ENCODE peak calls at places on chromosomes 3 and 15, in four cellular contexts. One of them, this sample, is unnamed.
A peak's percentile ranks its signal among the peaks of the same experiment; 100 is the strongest.

GRCh38 chr3:72821170-72821781 is 27.0 kb downstream of the SHQ1 start:
- DNase-seq in fibroblast of the aortic adventitia: no peak
- DNase-seq in transverse colon: peak; percentile 64
- DNase-seq in HFF-Myc: no peak
- DNase-seq in this sample: no peak

GRCh38 chr3:42216820-42217416 is 49.1 kb downstream of the CCK start:
- DNase-seq in fibroblast of the aortic adventitia: no peak
- DNase-seq in transverse colon: no peak
- DNase-seq in HFF-Myc: no peak
- DNase-seq in this sample: no peak

GRCh38 chr15:67183443-67184169 is 70.9 kb downstream of the AAGAB start:
- DNase-seq in fibroblast of the aortic adventitia: peak; percentile 92
- DNase-seq in transverse colon: no peak
- DNase-seq in HFF-Myc: no peak
- DNase-seq in this sample: no peak

GRCh38 chr3:25589104-25589782 is 75.5 kb downstream of the TOP2B start:
- DNase-seq in fibroblast of the aortic adventitia: no peak
- DNase-seq in transverse colon: no peak
- DNase-seq in HFF-Myc: no peak
- DNase-seq in this sample: no peak

GRCh38 chr3:39814007-39814406 is 4.6 kb downstream of the MYRIP start:
- DNase-seq in fibroblast of the aortic adventitia: peak; percentile 94
- DNase-seq in transverse colon: no peak
- DNase-seq in HFF-Myc: no peak
- DNase-seq in this sample: no peak

GRCh38 chr3:124834723-124835718 is 52.1 kb downstream of the ITGB5 start:
- DNase-seq in fibroblast of the aortic adventitia: no peak
- DNase-seq in transverse colon: peak; percentile 75
- DNase-seq in HFF-Myc: peak; percentile 45
- DNase-seq in this sample: peak; percentile 90

GRCh38 chr15:60358935-60359672 is 38.7 kb downstream of the ANXA2 start:
- DNase-seq in fibroblast of the aortic adventitia: peak; percentile 85
- DNase-seq in transverse colon: no peak
- DNase-seq in HFF-Myc: no peak
- DNase-seq in this sample: no peak

GRCh38 chr3:126986001-126986400 is 3.1 kb downstream of the PLXNA1 start:
- DNase-seq in fibroblast of the aortic adventitia: peak; percentile 40
- DNase-seq in transverse colon: no peak
- DNase-seq in HFF-Myc: no peak
- DNase-seq in this sample: no peak

GRCh38 chr3:67402873-67403272 is 251.5 kb downstream of the SUCLG2 start:
- DNase-seq in fibroblast of the aortic adventitia: no peak
- DNase-seq in transverse colon: no peak
- DNase-seq in HFF-Myc: no peak
- DNase-seq in this sample: no peak

GRCh38 chr3:28476194-28476593 is 127.6 kb upstream of the AZI2 start:
- DNase-seq in fibroblast of the aortic adventitia: peak; percentile 69
- DNase-seq in transverse colon: no peak
- DNase-seq in HFF-Myc: peak; percentile 5
- DNase-seq in this sample: peak; percentile 33

GRCh38 chr15:34812369-34812768 is 17.0 kb upstream of the ACTC1 start:
- DNase-seq in fibroblast of the aortic adventitia: peak; percentile 41
- DNase-seq in transverse colon: no peak
- DNase-seq in HFF-Myc: no peak
- DNase-seq in this sample: no peak

GRCh38 chr15:81473946-81474345 is 99.9 kb upstream of the TMC3 start:
- DNase-seq in fibroblast of the aortic adventitia: no peak
- DNase-seq in transverse colon: no peak
- DNase-seq in HFF-Myc: no peak
- DNase-seq in this sample: no peak

GRCh38 chr3:63303238-63303637 is 25.1 kb downstream of the SYNPR start:
- DNase-seq in fibroblast of the aortic adventitia: no peak
- DNase-seq in transverse colon: no peak
- DNase-seq in HFF-Myc: no peak
- DNase-seq in this sample: no peak

GRCh38 chr3:184040010-184040409 is 8.5 kb downstream of the HTR3D start:
- DNase-seq in fibroblast of the aortic adventitia: peak; percentile 24
- DNase-seq in transverse colon: no peak
- DNase-seq in HFF-Myc: no peak
- DNase-seq in this sample: no peak

GRCh38 chr15:61659571-61660190 is 400.6 kb downstream of the VPS13C start:
- DNase-seq in fibroblast of the aortic adventitia: no peak
- DNase-seq in transverse colon: no peak
- DNase-seq in HFF-Myc: no peak
- DNase-seq in this sample: no peak

GRCh38 chr15:101120473-101120872 is 131.4 kb downstream of the CHSY1 start:
- DNase-seq in fibroblast of the aortic adventitia: no peak
- DNase-seq in transverse colon: no peak
- DNase-seq in HFF-Myc: no peak
- DNase-seq in this sample: no peak

GRCh38 chr15:98840010-98840409 is 167.6 kb downstream of the PGPEP1L start:
- DNase-seq in fibroblast of the aortic adventitia: no peak
- DNase-seq in transverse colon: no peak
- DNase-seq in HFF-Myc: no peak
- DNase-seq in this sample: no peak

GRCh38 chr3:178325330-178325729 is 210.9 kb upstream of the KCNMB2 start:
- DNase-seq in fibroblast of the aortic adventitia: peak; percentile 84
- DNase-seq in transverse colon: no peak
- DNase-seq in HFF-Myc: no peak
- DNase-seq in this sample: peak; percentile 13

GRCh38 chr15:83206971-83207621 is 527 bp downstream of the HDGFL3 start:
- DNase-seq in fibroblast of the aortic adventitia: peak; percentile 14
- DNase-seq in transverse colon: peak; percentile 19
- DNase-seq in HFF-Myc: no peak
- DNase-seq in this sample: no peak

GRCh38 chr3:57278237-57278636 is 14.2 kb downstream of the ASB14 start:
- DNase-seq in fibroblast of the aortic adventitia: no peak
- DNase-seq in transverse colon: no peak
- DNase-seq in HFF-Myc: no peak
- DNase-seq in this sample: no peak

GRCh38 chr15:45903283-45903682 is 268.5 kb downstream of the SQOR start:
- DNase-seq in fibroblast of the aortic adventitia: no peak
- DNase-seq in transverse colon: no peak
- DNase-seq in HFF-Myc: no peak
- DNase-seq in this sample: no peak

GRCh38 chr3:55511895-55512585 is 24.9 kb upstream of the WNT5A start:
- DNase-seq in fibroblast of the aortic adventitia: peak; percentile 89
- DNase-seq in transverse colon: no peak
- DNase-seq in HFF-Myc: no peak
- DNase-seq in this sample: no peak

GRCh38 chr15:55703873-55704285 is 39.1 kb downstream of the PRTG start:
- DNase-seq in fibroblast of the aortic adventitia: peak; percentile 39
- DNase-seq in transverse colon: no peak
- DNase-seq in HFF-Myc: no peak
- DNase-seq in this sample: peak; percentile 59

GRCh38 chr3:187227658-187228258 is 30.5 kb downstream of the RTP1 start:
- DNase-seq in fibroblast of the aortic adventitia: peak; percentile 84
- DNase-seq in transverse colon: no peak
- DNase-seq in HFF-Myc: no peak
- DNase-seq in this sample: peak; percentile 28

GRCh38 chr15:82647835-82648256 is 683 bp upstream of the CPEB1 start:
- DNase-seq in fibroblast of the aortic adventitia: no peak
- DNase-seq in transverse colon: peak; percentile 15
- DNase-seq in HFF-Myc: no peak
- DNase-seq in this sample: no peak

GRCh38 chr3:63995056-63995576 is 28.2 kb downstream of the PSMD6 start:
- DNase-seq in fibroblast of the aortic adventitia: no peak
- DNase-seq in transverse colon: no peak
- DNase-seq in HFF-Myc: no peak
- DNase-seq in this sample: no peak

GRCh38 chr3:162601101-162601670 is 1104.6 kb downstream of the OTOL1 start:
- DNase-seq in fibroblast of the aortic adventitia: no peak
- DNase-seq in transverse colon: no peak
- DNase-seq in HFF-Myc: no peak
- DNase-seq in this sample: no peak

GRCh38 chr3:72907851-72908620 is 20.2 kb downstream of the GXYLT2 start:
- DNase-seq in fibroblast of the aortic adventitia: peak; percentile 98
- DNase-seq in transverse colon: no peak
- DNase-seq in HFF-Myc: no peak
- DNase-seq in this sample: peak; percentile 34

GRCh38 chr3:17075907-17076306 is 191.2 kb downstream of the PLCL2 start:
- DNase-seq in fibroblast of the aortic adventitia: no peak
- DNase-seq in transverse colon: no peak
- DNase-seq in HFF-Myc: no peak
- DNase-seq in this sample: no peak

GRCh38 chr3:108389361-108389760 is 93.0 kb downstream of the HHLA2 start:
- DNase-seq in fibroblast of the aortic adventitia: no peak
- DNase-seq in transverse colon: no peak
- DNase-seq in HFF-Myc: no peak
- DNase-seq in this sample: no peak

GRCh38 chr3:10955694-10956453 is 36.7 kb upstream of the SLC6A1 start:
- DNase-seq in fibroblast of the aortic adventitia: no peak
- DNase-seq in transverse colon: no peak
- DNase-seq in HFF-Myc: no peak
- DNase-seq in this sample: no peak

GRCh38 chr3:194475978-194476377 is 10.8 kb downstream of the ATP13A3 start:
- DNase-seq in fibroblast of the aortic adventitia: peak; percentile 38
- DNase-seq in transverse colon: no peak
- DNase-seq in HFF-Myc: no peak
- DNase-seq in this sample: no peak

GRCh38 chr3:57128863-57129602 is 36.1 kb downstream of the IL17RD start:
- DNase-seq in fibroblast of the aortic adventitia: peak; percentile 53
- DNase-seq in transverse colon: no peak
- DNase-seq in HFF-Myc: no peak
- DNase-seq in this sample: no peak

GRCh38 chr3:112676659-112677234 is 35.8 kb upstream of the CCDC80 start:
- DNase-seq in fibroblast of the aortic adventitia: peak; percentile 97
- DNase-seq in transverse colon: peak; percentile 56
- DNase-seq in HFF-Myc: peak; percentile 89
- DNase-seq in this sample: peak; percentile 89

GRCh38 chr15:90530250-90531051 is 728 bp downstream of the CRTC3 start:
- DNase-seq in fibroblast of the aortic adventitia: peak; percentile 33
- DNase-seq in transverse colon: peak; percentile 57
- DNase-seq in HFF-Myc: no peak
- DNase-seq in this sample: no peak

GRCh38 chr3:78163379-78163778 is 1123.5 kb downstream of the ROBO2 start:
- DNase-seq in fibroblast of the aortic adventitia: no peak
- DNase-seq in transverse colon: no peak
- DNase-seq in HFF-Myc: no peak
- DNase-seq in this sample: no peak

GRCh38 chr3:181329024-181329423 is 339.5 kb upstream of the DNAJC19 start:
- DNase-seq in fibroblast of the aortic adventitia: no peak
- DNase-seq in transverse colon: no peak
- DNase-seq in HFF-Myc: no peak
- DNase-seq in this sample: no peak

GRCh38 chr15:58117619-58118018 is 20.6 kb upstream of the AQP9 start:
- DNase-seq in fibroblast of the aortic adventitia: no peak
- DNase-seq in transverse colon: no peak
- DNase-seq in HFF-Myc: no peak
- DNase-seq in this sample: no peak

GRCh38 chr15:58114812-58115211 is 23.4 kb upstream of the AQP9 start:
- DNase-seq in fibroblast of the aortic adventitia: no peak
- DNase-seq in transverse colon: no peak
- DNase-seq in HFF-Myc: no peak
- DNase-seq in this sample: no peak

GRCh38 chr15:58118272-58118671 is 19.9 kb upstream of the AQP9 start:
- DNase-seq in fibroblast of the aortic adventitia: no peak
- DNase-seq in transverse colon: no peak
- DNase-seq in HFF-Myc: no peak
- DNase-seq in this sample: no peak

GRCh38 chr15:58114388-58114787 is 23.8 kb upstream of the AQP9 start:
- DNase-seq in fibroblast of the aortic adventitia: no peak
- DNase-seq in transverse colon: no peak
- DNase-seq in HFF-Myc: no peak
- DNase-seq in this sample: no peak

GRCh38 chr15:58115692-58116091 is 22.5 kb upstream of the AQP9 start:
- DNase-seq in fibroblast of the aortic adventitia: peak; percentile 54
- DNase-seq in transverse colon: no peak
- DNase-seq in HFF-Myc: no peak
- DNase-seq in this sample: no peak
- TF ChIP-seq CTCF in fibroblast of the aortic adventitia: peak; percentile 49
- TF ChIP-seq CTCF in transverse colon: no peak
- TF ChIP-seq CTCF in HFF-Myc: peak; percentile 15
- TF ChIP-seq CTCF in this sample: peak; percentile 40

GRCh38 chr3:148723591-148723990 is 25.9 kb downstream of the AGTR1 start:
- DNase-seq in fibroblast of the aortic adventitia: peak; percentile 41
- DNase-seq in transverse colon: no peak
- DNase-seq in HFF-Myc: no peak
- DNase-seq in this sample: no peak
- H3K4me3 ChIP-seq in fibroblast of the aortic adventitia: no peak overlapping the region
- H3K4me3 ChIP-seq in transverse colon: no peak overlapping the region
- H3K4me3 ChIP-seq in HFF-Myc: no peak overlapping the region
- H3K4me3 ChIP-seq in this sample: no peak overlapping the region

GRCh38 chr15:74039656-74040010 is 42.7 kb downstream of the GOLGA6A start:
- DNase-seq in fibroblast of the aortic adventitia: no peak
- DNase-seq in transverse colon: no peak
- DNase-seq in HFF-Myc: no peak
- DNase-seq in this sample: no peak

GRCh38 chr15:74036271-74037170 is 42.0 kb downstream of the PML start:
- DNase-seq in fibroblast of the aortic adventitia: peak; percentile 85
- DNase-seq in transverse colon: peak; percentile 64
- DNase-seq in HFF-Myc: no peak
- DNase-seq in this sample: peak; percentile 23

GRCh38 chr15:74038707-74039655 is 43.4 kb downstream of the GOLGA6A start:
- DNase-seq in fibroblast of the aortic adventitia: peak; percentile 96
- DNase-seq in transverse colon: no peak
- DNase-seq in HFF-Myc: no peak
- DNase-seq in this sample: no peak

GRCh38 chr15:74035121-74035829 is 40.8 kb downstream of the PML start:
- DNase-seq in fibroblast of the aortic adventitia: no peak
- DNase-seq in transverse colon: no peak
- DNase-seq in HFF-Myc: no peak
- DNase-seq in this sample: no peak

GRCh38 chr15:74037171-74038117 is 42.9 kb downstream of the PML start:
- DNase-seq in fibroblast of the aortic adventitia: no peak
- DNase-seq in transverse colon: no peak
- DNase-seq in HFF-Myc: no peak
- DNase-seq in this sample: no peak
- TF ChIP-seq CTCF in fibroblast of the aortic adventitia: no peak
- TF ChIP-seq CTCF in transverse colon: no peak
- TF ChIP-seq CTCF in HFF-Myc: no peak
- TF ChIP-seq CTCF in this sample: no peak

GRCh38 chr15:69225355-69226027 is 65.1 kb downstream of the GLCE start:
- DNase-seq in fibroblast of the aortic adventitia: peak; percentile 70
- DNase-seq in transverse colon: no peak
- DNase-seq in HFF-Myc: peak; percentile 6
- DNase-seq in this sample: peak; percentile 5

GRCh38 chr15:69219690-69220089 is 59.3 kb downstream of the GLCE start:
- DNase-seq in fibroblast of the aortic adventitia: no peak
- DNase-seq in transverse colon: no peak
- DNase-seq in HFF-Myc: no peak
- DNase-seq in this sample: no peak

GRCh38 chr15:69224383-69224782 is 63.9 kb downstream of the GLCE start:
- DNase-seq in fibroblast of the aortic adventitia: peak; percentile 8
- DNase-seq in transverse colon: peak; percentile 73
- DNase-seq in HFF-Myc: no peak
- DNase-seq in this sample: no peak

GRCh38 chr15:69223083-69223813 is 62.8 kb downstream of the GLCE start:
- DNase-seq in fibroblast of the aortic adventitia: no peak
- DNase-seq in transverse colon: no peak
- DNase-seq in HFF-Myc: no peak
- DNase-seq in this sample: no peak

GRCh38 chr15:69222002-69222474 is 61.6 kb downstream of the GLCE start:
- DNase-seq in fibroblast of the aortic adventitia: no peak
- DNase-seq in transverse colon: no peak
- DNase-seq in HFF-Myc: no peak
- DNase-seq in this sample: no peak
- H3K4me3 ChIP-seq in fibroblast of the aortic adventitia: no peak overlapping the region
- H3K4me3 ChIP-seq in transverse colon: no peak overlapping the region
- H3K4me3 ChIP-seq in HFF-Myc: no peak overlapping the region
- H3K4me3 ChIP-seq in this sample: no peak overlapping the region

This sample was measured in retinal pigment epithelial cell.